ENCODE peak calls at places on chromosome 5, in seven cellular contexts. N is SK-N-DZ; D is activated naive CD8-positive, alpha-beta T cell treated with anti-CD3 and anti-CD28 coated beads for 36 hours; H is GM23338; W is effector memory CD8-positive, alpha-beta T cell; A is adrenal gland; X is SK-N-SH. T is an unnamed sample.

GRCh38 chr5:37834542-37835399 is 5.1 kb downstream of the GDNF start:
- DNase-seq in N (no peak), D (no peak), H (peak; percentile 77), W (no peak), A (no peak), X (peak; percentile 41), T (no peak)

GRCh38 chr5:165805756-165806155 is 2300.3 kb downstream of the MAT2B start:
- DNase-seq in N (no peak), D (no peak), H (peak; percentile 64), W (no peak), A (no peak), X (no peak), T (peak; percentile 6)

GRCh38 chr5:139149477-139150199 is 48.5 kb downstream of the SIL1 start:
- DNase-seq in N (no peak), D (no peak), H (no peak), W (no peak), A (peak; percentile 49), X (no peak), T (no peak)

GRCh38 chr5:35159370-35159742 is 70.9 kb downstream of the PRLR start:
- DNase-seq in N (no peak), D (no peak), H (peak; percentile 64), W (no peak), A (no peak), X (no peak), T (no peak)

GRCh38 chr5:143165049-143165448 is 238.4 kb downstream of the NR3C1 start:
- DNase-seq in N (no peak), D (no peak), H (no peak), W (no peak), A (no peak), X (no peak), T (no peak)

GRCh38 chr5:38532165-38532669 is 24.2 kb downstream of the LIFR start:
- DNase-seq in N (peak; percentile 97), D (no peak), H (peak; percentile 45), W (no peak), A (no peak), X (no peak), T (no peak)

GRCh38 chr5:125093776-125094175 is 347.3 kb upstream of the ZNF608 start:
- DNase-seq in N (no peak), D (no peak), H (no peak), W (no peak), A (no peak), X (no peak), T (no peak)

GRCh38 chr5:103433216-103433615 is 129.4 kb downstream of the NUDT12 start:
- DNase-seq in N (no peak), D (no peak), H (no peak), W (no peak), A (no peak), X (no peak), T (no peak)

GRCh38 chr5:141773779-141774531 is 91.9 kb upstream of the ARAP3 start:
- DNase-seq in N (no peak), D (no peak), H (no peak), W (no peak), A (no peak), X (no peak), T (no peak)

GRCh38 chr5:180352116-180352975 is 790 bp downstream of the GFPT2 start:
- DNase-seq in N (no peak), D (peak; percentile 4), H (peak; percentile 43), W (no peak), A (peak; percentile 50), X (peak; percentile 70), T (peak; percentile 55)

GRCh38 chr5:1659100-1660036 is 135.6 kb upstream of the LPCAT1 start:
- DNase-seq in N (no peak), D (no peak), H (no peak), W (no peak), A (no peak), X (peak; percentile 33), T (no peak)

GRCh38 chr5:151080620-151081425 is at the start of gene TNIP1:
- DNase-seq in N (peak; percentile 88), D (peak; percentile 98), H (peak; percentile 81), W (peak; percentile 97), A (peak; percentile 93), X (peak; percentile 98), T (peak; percentile 94)

GRCh38 chr5:52409835-52410234 is 377.9 kb upstream of the ITGA1 start:
- DNase-seq in N (no peak), D (no peak), H (no peak), W (no peak), A (no peak), X (no peak), T (no peak)

GRCh38 chr5:18105449-18105848 is 471.2 kb downstream of the TAF11L14 start:
- DNase-seq in N (no peak), D (no peak), H (no peak), W (no peak), A (no peak), X (no peak), T (no peak)

GRCh38 chr5:179152941-179153340 is 92.8 kb downstream of the ZNF354C start:
- DNase-seq in N (no peak), D (no peak), H (no peak), W (no peak), A (peak; percentile 9), X (no peak), T (no peak)

GRCh38 chr5:150497989-150498317 is 10.0 kb upstream of the NDST1 start:
- DNase-seq in N (no peak), D (no peak), H (no peak), W (no peak), A (no peak), X (no peak), T (no peak)

GRCh38 chr5:133734916-133735315 is 122.6 kb upstream of the FSTL4 start:
- DNase-seq in N (no peak), D (no peak), H (no peak), W (no peak), A (no peak), X (no peak), T (no peak)

GRCh38 chr5:13976867-13977479 is 32.5 kb upstream of the DNAH5 start:
- DNase-seq in N (peak; percentile 30), D (no peak), H (peak; percentile 78), W (no peak), A (no peak), X (peak; percentile 36), T (peak; percentile 62)

GRCh38 chr5:93622240-93622885 is 39.3 kb downstream of the NR2F1 start:
- DNase-seq in N (peak; percentile 76), D (peak; percentile 9), H (peak; percentile 80), W (peak; percentile 62), A (peak; percentile 49), X (peak; percentile 66), T (no peak)

GRCh38 chr5:170554566-170555267 is 50.9 kb downstream of the KCNIP1 start:
- DNase-seq in N (peak; percentile 44), D (no peak), H (no peak), W (no peak), A (no peak), X (peak; percentile 46), T (peak; percentile 41)

GRCh38 chr5:17219006-17219422 is 1.6 kb downstream of the BASP1 start:
- DNase-seq in N (peak; percentile 86), D (no peak), H (peak; percentile 80), W (no peak), A (no peak), X (peak; percentile 76), T (peak; percentile 9)